ENCODE peak calls at places on chromosomes 3 and 15, in four cellular contexts. One of them, this sample, is unnamed.

GRCh38 chr3:159872374-159873109 is 116.1 kb upstream of the IL12A start:
- DNase-seq in K562: no peak
- DNase-seq in HepG2: no peak
- DNase-seq in SK-N-SH: no peak
- DNase-seq in this sample: no peak

GRCh38 chr15:60423540-60423939 is 25.8 kb upstream of the ANXA2 start:
- DNase-seq in K562: no peak
- DNase-seq in SK-N-SH: no peak
- DNase-seq in HepG2: peak; percentile 44
- DNase-seq in this sample: no peak

GRCh38 chr3:75325716-75326115 is 338.4 kb upstream of the FRG2C start:
- DNase-seq in SK-N-SH: no peak
- DNase-seq in K562: no peak
- DNase-seq in HepG2: no peak
- DNase-seq in this sample: no peak

GRCh38 chr3:177618873-177619771 is 421.8 kb upstream of the TBL1XR1 start:
- DNase-seq in SK-N-SH: no peak
- DNase-seq in K562: no peak
- DNase-seq in HepG2: no peak
- DNase-seq in this sample: no peak

GRCh38 chr3:184611606-184612304 is 50.2 kb downstream of the EPHB3 start:
- DNase-seq in HepG2: no peak
- DNase-seq in SK-N-SH: no peak
- DNase-seq in K562: no peak
- DNase-seq in this sample: no peak

GRCh38 chr3:13215940-13216546 is 142.8 kb upstream of the IQSEC1 start:
- DNase-seq in HepG2: peak; percentile 27
- DNase-seq in K562: no peak
- DNase-seq in SK-N-SH: no peak
- DNase-seq in this sample: no peak

GRCh38 chr3:147589016-147589415 is 179.9 kb downstream of the ZIC1 start:
- DNase-seq in K562: no peak
- DNase-seq in HepG2: no peak
- DNase-seq in SK-N-SH: no peak
- DNase-seq in this sample: no peak

GRCh38 chr3:24128195-24129005 is 183.3 kb downstream of the NR1D2 start:
- DNase-seq in K562: no peak
- DNase-seq in SK-N-SH: no peak
- DNase-seq in HepG2: no peak
- DNase-seq in this sample: no peak

GRCh38 chr3:14451844-14452533 is 49.6 kb downstream of the SLC6A6 start:
- DNase-seq in K562: no peak
- DNase-seq in SK-N-SH: no peak
- DNase-seq in HepG2: peak; percentile 76
- DNase-seq in this sample: no peak

GRCh38 chr15:69609176-69609575 is 156.6 kb downstream of the RPLP1 start:
- DNase-seq in K562: no peak
- DNase-seq in HepG2: no peak
- DNase-seq in SK-N-SH: no peak
- DNase-seq in this sample: no peak

GRCh38 chr3:105233056-105233455 is 133.7 kb upstream of the ALCAM start:
- DNase-seq in HepG2: no peak
- DNase-seq in K562: no peak
- DNase-seq in SK-N-SH: no peak
- DNase-seq in this sample: no peak

GRCh38 chr3:188288153-188288552 is 134.2 kb downstream of the LPP start:
- DNase-seq in HepG2: no peak
- DNase-seq in SK-N-SH: no peak
- DNase-seq in K562: no peak
- DNase-seq in this sample: no peak

GRCh38 chr3:188284455-188285212 is 130.7 kb downstream of the LPP start:
- DNase-seq in HepG2: no peak
- DNase-seq in SK-N-SH: no peak
- DNase-seq in K562: no peak
- DNase-seq in this sample: no peak

GRCh38 chr3:188287339-188287738 is 133.4 kb downstream of the LPP start:
- DNase-seq in K562: no peak
- DNase-seq in HepG2: no peak
- DNase-seq in SK-N-SH: no peak
- DNase-seq in this sample: no peak

GRCh38 chr3:188283347-188283746 is 129.4 kb downstream of the LPP start:
- DNase-seq in SK-N-SH: no peak
- DNase-seq in HepG2: peak; percentile 82
- DNase-seq in K562: no peak
- DNase-seq in this sample: no peak

DNA sequence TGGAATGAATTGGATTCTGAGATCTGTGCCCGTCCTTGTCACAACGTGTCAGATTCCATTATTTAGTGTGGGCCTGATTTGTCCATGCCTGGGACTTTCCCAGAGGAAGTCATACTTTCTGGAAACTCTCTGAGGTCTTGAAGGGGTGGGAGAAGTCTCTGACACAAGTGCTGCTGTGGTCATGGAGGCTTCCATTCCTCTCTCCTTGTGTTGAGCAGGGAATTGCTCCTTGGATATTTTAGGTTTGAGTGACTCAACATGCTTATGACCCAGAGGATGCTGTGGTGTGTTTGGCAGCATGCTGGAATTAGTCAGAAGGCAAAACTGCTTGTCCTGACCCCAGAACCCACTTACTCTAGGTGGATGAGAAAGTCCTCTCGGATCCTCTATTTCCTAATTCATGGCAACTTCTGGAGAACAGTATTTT is 132.1 kb downstream of the LPP start:
- DNase-seq in SK-N-SH: no peak
- DNase-seq in K562: no peak
- DNase-seq in HepG2: no peak
- DNase-seq in this sample: no peak
- TF ChIP-seq FOXJ3 in SK-N-SH: no peak
- TF ChIP-seq FOXJ3 in K562: no peak
- TF ChIP-seq FOXJ3 in HepG2: no peak
- TF ChIP-seq FOXJ3 in this sample: no peak

GRCh38 chr15:42549782-42550392 is 1.2 kb downstream of the HAUS2 start:
- DNase-seq in K562: no peak
- DNase-seq in HepG2: no peak
- DNase-seq in SK-N-SH: no peak
- DNase-seq in this sample: no peak
- TF ChIP-seq FOXJ3 in K562: no peak
- TF ChIP-seq FOXJ3 in HepG2: no peak
- TF ChIP-seq FOXJ3 in SK-N-SH: no peak
- TF ChIP-seq FOXJ3 in this sample: no peak

GRCh38 chr15:74431116-74431515 is 2.6 kb downstream of the SEMA7A start:
- DNase-seq in HepG2: no peak
- DNase-seq in K562: no peak
- DNase-seq in SK-N-SH: no peak
- DNase-seq in this sample: no peak
- TF ChIP-seq FOXJ3 in HepG2: no peak
- TF ChIP-seq FOXJ3 in K562: no peak
- TF ChIP-seq FOXJ3 in SK-N-SH: no peak
- TF ChIP-seq FOXJ3 in this sample: no peak

GRCh38 chr3:119418641-119419040 is 44.8 kb downstream of the TMEM39A start:
- DNase-seq in HepG2: no peak
- DNase-seq in K562: peak; percentile 16
- DNase-seq in SK-N-SH: no peak
- DNase-seq in this sample: no peak
- TF ChIP-seq FOXJ3 in HepG2: no peak
- TF ChIP-seq FOXJ3 in K562: no peak
- TF ChIP-seq FOXJ3 in SK-N-SH: no peak
- TF ChIP-seq FOXJ3 in this sample: no peak

This sample was measured in WTC11.